ENCODE peak calls at places on chromosomes 2 and 18, in eight cellular contexts. V is GM13977, E is GM23338, K is ovary, D is cardiac fibroblast, O is GM10248, N is upper lobe of right lung, J is transverse colon. X is an unnamed sample.

GRCh38 chr18:24663026-24663425 is 202.6 kb downstream of the HRH4 start:
- DNase-seq in V (no peak), E (no peak), K (no peak), D (no peak), O (no peak), N (no peak), J (no peak), X (no peak)

GRCh38 chr2:101697794-101698418 is 399 bp downstream of the MAP4K4 start:
- DNase-seq in V (no peak), E (peak), K (peak), D (no peak), O (no peak), N (no peak), J (peak), X (no peak)

GRCh38 chr2:197248001-197248401 is 62.6 kb downstream of the ANKRD44 start:
- DNase-seq in V (no peak), E (no peak), K (no peak), D (no peak), O (no peak), N (no peak), J (no peak), X (no peak)

GRCh38 chr2:110802213-110802932 is 70.0 kb downstream of the ACOXL start:
- DNase-seq in V (no peak), E (peak), K (no peak), D (no peak), O (no peak), N (no peak), J (no peak), X (no peak)

GRCh38 chr2:222561817-222562424 is 94.0 kb downstream of the FARSB start:
- DNase-seq in V (peak), E (peak), K (no peak), D (peak), O (peak), N (no peak), J (peak), X (peak)

GRCh38 chr2:28583899-28584553 is 88.2 kb downstream of the PLB1 start:
- DNase-seq in V (peak), E (no peak), K (peak), D (peak), O (no peak), N (peak), J (peak), X (peak)

GRCh38 chr2:77434880-77435279 is 87.3 kb downstream of the LRRTM4 start:
- DNase-seq in V (no peak), E (peak), K (no peak), D (no peak), O (no peak), N (no peak), J (no peak), X (no peak)

GRCh38 chr2:224325941-224326340 is 76.0 kb downstream of the FAM124B start:
- DNase-seq in V (no peak), E (no peak), K (no peak), D (no peak), O (no peak), N (no peak), J (no peak), X (no peak)

GRCh38 chr18:72232611-72233010 is 311.5 kb downstream of the CBLN2 start:
- DNase-seq in V (no peak), E (no peak), K (no peak), D (no peak), O (no peak), N (no peak), J (no peak), X (no peak)

GRCh38 chr2:30625600-30626208 is 178.7 kb downstream of the LCLAT1 start:
- DNase-seq in V (no peak), E (no peak), K (no peak), D (no peak), O (no peak), N (no peak), J (no peak), X (no peak)

GRCh38 chr2:226187126-226187525 is 612.5 kb downstream of the IRS1 start:
- DNase-seq in V (no peak), E (no peak), K (no peak), D (peak), O (no peak), N (no peak), J (no peak), X (no peak)

GRCh38 chr2:38106420-38107182 is 30.6 kb upstream of the CYP1B1 start:
- DNase-seq in V (no peak), E (peak), K (no peak), D (peak), O (no peak), N (no peak), J (no peak), X (no peak)

GRCh38 chr2:37795938-37796337 is 124.5 kb upstream of the CDC42EP3 start:
- DNase-seq in V (no peak), E (no peak), K (no peak), D (peak), O (no peak), N (no peak), J (no peak), X (peak)

GRCh38 chr2:197777823-197778407 is 7.2 kb downstream of the BOLL start:
- DNase-seq in V (peak), E (peak), K (no peak), D (peak), O (no peak), N (no peak), J (no peak), X (no peak)

GRCh38 chr2:142874293-142874814 is 3.1 kb upstream of the KYNU start:
- DNase-seq in V (no peak), E (no peak), K (no peak), D (peak), O (no peak), N (peak), J (peak), X (peak)

GRCh38 chr2:45780541-45781463 is 129.3 kb downstream of the PRKCE start:
- DNase-seq in V (no peak), E (no peak), K (no peak), D (no peak), O (peak), N (no peak), J (no peak), X (no peak)

GRCh38 chr2:46381871-46382270 is 84.7 kb downstream of the EPAS1 start:
- DNase-seq in V (no peak), E (no peak), K (no peak), D (no peak), O (no peak), N (no peak), J (no peak), X (no peak)

GRCh38 chr18:77940566-77940965 is 690.9 kb downstream of the GALR1 start:
- DNase-seq in V (no peak), E (no peak), K (no peak), D (no peak), O (no peak), N (no peak), J (no peak), X (no peak)

GRCh38 chr2:189168876-189169499 is 10.6 kb downstream of the COL5A2 start:
- DNase-seq in V (no peak), E (no peak), K (no peak), D (peak), O (no peak), N (no peak), J (no peak), X (no peak)

GRCh38 chr18:58527116-58528010 is 101.5 kb downstream of the ALPK2 start:
- DNase-seq in V (no peak), E (no peak), K (no peak), D (peak), O (no peak), N (no peak), J (no peak), X (no peak)

GRCh38 chr2:4152051-4152450 is 448.7 kb downstream of the DCDC2C start:
- DNase-seq in V (no peak), E (no peak), K (no peak), D (no peak), O (no peak), N (no peak), J (no peak), X (no peak)

GRCh38 chr18:654601-655000 is 2.9 kb upstream of the TYMS start:
- DNase-seq in V (no peak), E (no peak), K (no peak), D (no peak), O (no peak), N (no peak), J (no peak), X (no peak)

GRCh38 chr2:46387886-46388515 is 90.8 kb downstream of the EPAS1 start:
- DNase-seq in V (no peak), E (no peak), K (no peak), D (no peak), O (no peak), N (no peak), J (no peak), X (no peak)

GRCh38 chr2:219131327-219131726 is 29.3 kb downstream of the NHEJ1 start:
- DNase-seq in V (no peak), E (no peak), K (no peak), D (no peak), O (no peak), N (no peak), J (no peak), X (no peak)

GRCh38 chr2:86441789-86442641 is 844 bp downstream of the KDM3A start:
- DNase-seq in V (peak), E (peak), K (peak), D (peak), O (peak), N (peak), J (peak), X (no peak)

GRCh38 chr2:142218471-142218870 is 87.7 kb upstream of the LRP1B start:
- DNase-seq in V (no peak), E (no peak), K (no peak), D (peak), O (no peak), N (no peak), J (no peak), X (peak)

GRCh38 chr18:47793609-47794008 is 136.8 kb downstream of the SMAD2 start:
- DNase-seq in V (no peak), E (no peak), K (no peak), D (no peak), O (no peak), N (no peak), J (no peak), X (no peak)

GRCh38 chr2:149388120-149388816 is 57.9 kb downstream of the LYPD6 start:
- DNase-seq in V (no peak), E (peak), K (no peak), D (no peak), O (no peak), N (no peak), J (no peak), X (no peak)

GRCh38 chr2:192345287-192345686 is 150.6 kb upstream of the TMEFF2 start:
- DNase-seq in V (no peak), E (no peak), K (no peak), D (no peak), O (no peak), N (no peak), J (no peak), X (no peak)
- TF ChIP-seq CTCF in V (no peak), E (no peak), K (no peak), D (no peak), O (no peak), N (no peak), J (no peak), X (no peak)

DNA sequence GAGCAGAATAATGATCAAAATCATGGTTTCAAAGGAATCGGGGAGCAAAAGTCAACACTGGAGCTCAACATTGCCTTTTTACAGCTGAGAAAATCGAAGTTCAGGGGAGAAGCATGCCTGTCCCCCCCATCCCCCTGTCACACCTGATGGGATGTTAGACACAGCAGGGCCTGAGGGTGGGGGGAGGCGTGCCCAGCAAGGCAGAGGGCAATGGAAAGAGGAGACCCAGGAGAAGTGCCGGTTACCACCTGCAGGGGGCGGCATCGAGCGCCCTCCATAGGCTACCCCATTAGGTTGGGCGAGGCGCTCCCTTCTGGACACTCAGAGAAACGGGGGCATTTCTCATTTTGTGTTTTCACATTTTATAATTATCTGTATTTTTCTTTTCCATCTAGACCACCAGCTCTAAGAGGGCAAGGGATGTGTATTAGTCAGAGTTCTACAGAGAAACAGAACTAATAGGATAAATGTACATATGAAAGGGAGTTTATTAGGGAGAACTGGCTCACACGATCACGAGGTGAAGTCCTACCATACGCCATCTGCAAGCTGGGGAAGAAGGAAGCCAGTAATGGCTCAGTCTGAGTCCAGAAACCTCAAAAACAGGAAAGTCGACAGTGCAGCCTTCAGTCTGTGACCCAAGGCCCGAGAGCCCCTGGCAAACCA is 271.3 kb downstream of the LRATD1 start:
- DNase-seq in V (peak), E (peak), K (no peak), D (peak), O (peak), N (peak), J (peak), X (no peak)
- TF ChIP-seq CTCF in V (peak), E (peak), K (no peak), D (peak), O (peak), N (peak), J (peak), X (peak)

DNA sequence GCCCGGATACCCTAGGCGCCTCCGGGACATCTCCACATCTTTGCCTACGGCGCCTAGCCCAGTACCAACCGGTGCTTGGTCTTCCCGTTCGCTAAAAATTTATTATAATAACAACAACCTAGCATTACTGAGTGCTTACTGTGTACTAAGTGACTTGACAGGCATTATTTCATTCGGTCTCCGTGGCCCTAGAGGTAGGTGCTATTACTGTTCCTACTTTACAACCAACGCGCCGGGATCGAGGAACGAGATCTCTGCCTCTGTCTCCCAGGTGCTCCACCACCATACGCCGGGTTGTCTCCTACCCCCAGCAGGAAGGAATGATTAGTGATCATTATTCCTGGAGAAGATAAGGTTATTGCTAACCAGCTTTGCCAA is 657 bp upstream of the BIN1 start:
- DNase-seq in V (no peak), E (peak), K (peak), D (no peak), O (no peak), N (no peak), J (peak), X (no peak)
- TF ChIP-seq CTCF in V (no peak), E (peak), K (no peak), D (peak), O (no peak), N (peak), J (peak), X (no peak)

GRCh38 chr2:11573418-11574175 is 39.8 kb downstream of the GREB1 start:
- DNase-seq in V (no peak), E (peak), K (peak), D (peak), O (no peak), N (no peak), J (no peak), X (no peak)

GRCh38 chr2:11574176-11575046 is 40.6 kb downstream of the GREB1 start:
- DNase-seq in V (no peak), E (no peak), K (peak), D (no peak), O (no peak), N (no peak), J (no peak), X (no peak)

GRCh38 chr2:11569636-11570035 is 35.8 kb downstream of the GREB1 start:
- DNase-seq in V (no peak), E (no peak), K (peak), D (no peak), O (no peak), N (peak), J (no peak), X (no peak)

GRCh38 chr2:11571170-11571569 is 37.3 kb downstream of the GREB1 start:
- DNase-seq in V (no peak), E (no peak), K (peak), D (no peak), O (no peak), N (peak), J (no peak), X (no peak)

GRCh38 chr2:11572996-11573395 is 39.2 kb downstream of the GREB1 start:
- DNase-seq in V (no peak), E (no peak), K (peak), D (no peak), O (no peak), N (no peak), J (no peak), X (no peak)
- TF ChIP-seq CTCF in V (no peak), E (no peak), K (no peak), D (no peak), O (no peak), N (no peak), J (no peak), X (no peak)

DNA sequence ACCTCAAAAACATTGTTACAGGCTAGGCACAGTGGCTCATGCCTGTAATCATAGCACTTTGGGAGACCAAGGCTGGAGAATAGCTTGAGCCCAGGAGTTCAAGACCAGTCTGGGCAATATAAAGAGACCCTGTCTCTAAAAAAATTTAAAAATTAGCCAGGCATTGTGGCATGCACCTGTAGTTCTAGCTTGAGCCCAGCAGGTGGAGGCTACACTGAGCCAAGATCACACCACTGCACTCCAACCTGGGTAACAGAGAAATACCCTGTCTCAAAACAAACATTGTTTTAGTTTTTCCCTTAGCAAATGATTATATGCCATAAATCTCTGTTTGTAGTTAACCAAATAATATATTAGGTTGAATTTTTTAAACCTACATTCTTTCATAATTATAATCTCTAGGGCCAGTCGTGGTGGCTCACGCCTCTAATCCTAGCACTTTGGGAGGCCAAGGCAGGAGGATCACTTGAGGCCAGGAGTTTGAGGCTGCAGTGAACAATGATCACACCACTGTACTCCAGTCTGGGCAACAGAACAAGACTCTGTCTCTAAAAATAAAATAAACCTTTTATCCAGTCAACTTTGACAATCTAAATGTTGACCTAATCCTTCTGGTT is 13.3 kb upstream of the CYP20A1 start:
- DNase-seq in V (no peak), E (peak), K (no peak), D (peak), O (no peak), N (no peak), J (no peak), X (no peak)
- TF ChIP-seq CTCF in V (peak), E (peak), K (no peak), D (peak), O (peak), N (peak), J (peak), X (peak)

GRCh38 chr2:166942377-166942776 is 54.1 kb downstream of the XIRP2 start:
- DNase-seq in V (no peak), E (no peak), K (no peak), D (no peak), O (no peak), N (no peak), J (no peak), X (no peak)

DNA sequence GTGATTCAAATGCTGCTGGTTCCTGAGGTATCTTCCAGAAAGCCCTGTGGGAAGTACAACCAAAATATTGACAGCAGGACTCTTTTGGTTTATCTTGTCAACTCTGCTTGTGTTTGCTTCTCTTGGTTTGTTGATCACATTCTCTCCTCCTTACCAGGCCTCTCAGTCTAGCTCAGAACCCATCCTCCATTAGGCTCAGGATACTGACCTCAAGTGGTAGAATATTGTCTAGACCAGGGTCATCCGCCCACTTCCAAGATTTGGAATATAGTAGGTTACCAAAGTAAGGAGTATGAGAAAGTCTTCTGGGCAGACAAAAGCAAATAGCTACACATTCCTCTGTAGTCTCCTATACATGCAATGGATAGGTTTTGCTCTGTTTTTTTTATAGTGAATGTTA is 56.6 kb downstream of the XIRP2 start:
- DNase-seq in V (no peak), E (peak), K (no peak), D (no peak), O (no peak), N (no peak), J (no peak), X (no peak)
- TF ChIP-seq CTCF in V (no peak), E (peak), K (no peak), D (no peak), O (no peak), N (no peak), J (no peak), X (no peak)

GRCh38 chr2:43800894-43801293 is 27.1 kb downstream of the DYNC2LI1 start:
- DNase-seq in V (no peak), E (no peak), K (no peak), D (no peak), O (no peak), N (no peak), J (no peak), X (no peak)

GRCh38 chr2:43796206-43796605 is 22.4 kb downstream of the DYNC2LI1 start:
- DNase-seq in V (no peak), E (no peak), K (no peak), D (no peak), O (no peak), N (no peak), J (no peak), X (no peak)

GRCh38 chr2:43803113-43803512 is 29.3 kb downstream of the DYNC2LI1 start:
- DNase-seq in V (no peak), E (no peak), K (no peak), D (peak), O (no peak), N (no peak), J (no peak), X (no peak)

GRCh38 chr2:43802135-43802534 is 28.3 kb downstream of the DYNC2LI1 start:
- DNase-seq in V (no peak), E (peak), K (no peak), D (no peak), O (no peak), N (no peak), J (no peak), X (no peak)

GRCh38 chr2:43798300-43798699 is 24.5 kb downstream of the DYNC2LI1 start:
- DNase-seq in V (no peak), E (peak), K (no peak), D (peak), O (no peak), N (no peak), J (no peak), X (no peak)
- TF ChIP-seq CTCF in V (peak), E (peak), K (no peak), D (peak), O (no peak), N (no peak), J (peak), X (peak)

DNA sequence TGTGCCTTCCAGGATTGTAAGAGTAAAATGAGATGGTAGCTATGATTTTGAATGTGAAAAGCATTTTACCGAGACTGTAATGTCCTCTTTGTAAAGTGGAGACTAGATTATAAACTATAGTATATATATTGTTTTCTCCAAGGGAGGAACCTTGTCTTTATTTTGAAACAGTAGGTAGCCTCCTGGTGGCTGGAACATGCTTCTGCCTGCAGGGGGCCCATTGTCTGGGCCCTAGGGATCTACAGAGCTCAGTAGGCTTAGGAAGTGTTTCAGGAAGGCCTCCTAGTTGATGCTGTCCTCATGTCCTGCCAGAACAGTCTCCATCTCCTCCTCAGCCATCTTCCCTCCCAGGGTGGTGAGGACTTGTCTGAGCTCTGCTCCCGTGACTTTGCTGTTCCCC is 3.0 kb downstream of the PIKFYVE start:
- DNase-seq in V (no peak), E (peak), K (no peak), D (no peak), O (no peak), N (no peak), J (no peak), X (no peak)
- TF ChIP-seq CTCF in V (peak), E (no peak), K (no peak), D (peak), O (no peak), N (peak), J (no peak), X (peak)

X was measured in retinal pigment epithelial cell.